ENCODE peak calls at places on chromosomes 7 and 10, in four cellular contexts. C is ovary, L is GM12878, N is HL-60. Y is an unnamed sample. For H3K27me3, the result is how much of the 10 kb centered on the place peaks cover.

GRCh38 chr7:16528520-16528919 is 1.9 kb downstream of the LRRC72 start:
- DNase-seq in C (no peak), L (no peak), N (no peak), Y (no peak)

GRCh38 chr10:102135956-102136526 is 3.2 kb downstream of the PPRC1 start:
- DNase-seq in C (no peak), L (no peak), N (peak), Y (no peak)

GRCh38 chr7:39073432-39073831 is 95.7 kb downstream of the POU6F2 start:
- DNase-seq in C (no peak), L (no peak), N (no peak), Y (no peak)

GRCh38 chr10:71581376-71581775 is 138.2 kb downstream of the C10orf105 start:
- DNase-seq in C (no peak), L (no peak), N (no peak), Y (no peak)

GRCh38 chr7:45524373-45524913 is 49.7 kb upstream of the ADCY1 start:
- DNase-seq in C (no peak), L (no peak), N (no peak), Y (no peak)

GRCh38 chr10:61958793-61959192 is 57.3 kb downstream of the ARID5B start:
- DNase-seq in C (no peak), L (no peak), N (no peak), Y (no peak)

GRCh38 chr7:158704524-158705233 is at the start of gene NCAPG2:
- DNase-seq in C (peak), L (peak), N (peak), Y (peak)

GRCh38 chr10:86603256-86603655 is 51.1 kb upstream of the OPN4 start:
- DNase-seq in C (no peak), L (no peak), N (no peak), Y (no peak)

GRCh38 chr7:21972397-21972784 is 26.7 kb upstream of the CDCA7L start:
- DNase-seq in C (no peak), L (no peak), N (no peak), Y (no peak)

GRCh38 chr10:50576245-50576815 is 47.4 kb downstream of the SGMS1 start:
- DNase-seq in C (no peak), L (no peak), N (no peak), Y (no peak)

GRCh38 chr7:157474685-157475084 is 137.9 kb downstream of the DNAJB6 start:
- DNase-seq in C (no peak), L (no peak), N (no peak), Y (no peak)

GRCh38 chr10:127155221-127155620 is 41.2 kb downstream of the INSYN2A start:
- DNase-seq in C (no peak), L (no peak), N (no peak), Y (no peak)

GRCh38 chr10:8050561-8051108 is 3.9 kb upstream of the GATA3 start:
- DNase-seq in C (no peak), L (no peak), N (no peak), Y (peak)

GRCh38 chr10:79333513-79333912 is 13.8 kb upstream of the PPIF start:
- DNase-seq in C (no peak), L (no peak), N (no peak), Y (no peak)

GRCh38 chr10:131427253-131427652 is 115.7 kb upstream of the TCERG1L start:
- DNase-seq in C (no peak), L (no peak), N (no peak), Y (no peak)

GRCh38 chr7:5248201-5248885 is 34.4 kb upstream of the SLC29A4 start:
- DNase-seq in C (peak), L (no peak), N (no peak), Y (no peak)

GRCh38 chr10:70584941-70585544 is 17.5 kb downstream of the PRF1 start:
- DNase-seq in C (no peak), L (no peak), N (no peak), Y (no peak)

GRCh38 chr10:96831867-96832720 is at the start of gene LCOR:
- DNase-seq in C (peak), L (no peak), N (peak), Y (peak)
- TF ChIP-seq CTCF in C (peak), L (no peak), N (no peak), Y (no peak)

DNA sequence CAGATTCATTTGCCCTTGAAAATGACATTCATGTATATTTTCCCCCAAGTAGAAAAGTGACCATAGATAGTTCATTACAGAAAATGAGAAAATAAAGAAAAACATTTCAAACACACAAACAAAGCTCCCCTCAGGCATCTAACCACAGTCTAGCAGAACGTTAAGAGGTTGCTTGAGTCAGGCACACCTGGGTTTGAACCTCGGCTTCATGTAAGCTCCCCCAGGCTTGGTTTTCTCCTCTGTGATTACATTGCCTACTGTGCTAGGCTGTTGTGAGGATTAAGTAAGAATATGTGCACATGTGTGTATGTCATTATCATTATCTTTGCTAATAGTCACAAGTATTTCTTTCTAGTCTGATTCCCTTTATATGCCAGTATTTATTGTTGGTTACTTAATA is 9.1 kb downstream of the DNTT start:
- DNase-seq in C (no peak), L (no peak), N (no peak), Y (no peak)
- H3K27me3 ChIP-seq in C (under half), L (under half), N (under half), Y (under half)

GRCh38 chr7:23529262-23529859 is 2.4 kb downstream of the TRA2A start:
- DNase-seq in C (no peak), L (no peak), N (no peak), Y (no peak)
- H3K4me3 ChIP-seq in C (no peak), L (peak), N (peak), Y (peak)

GRCh38 chr10:122291739-122292138 is 20.6 kb downstream of the BTBD16 start:
- DNase-seq in C (no peak), L (no peak), N (no peak), Y (no peak)
- TF ChIP-seq CTCF in C (no peak), L (no peak), N (no peak), Y (no peak)

GRCh38 chr10:123135415-123136141 is at the start of gene HMX3:
- DNase-seq in C (no peak), L (no peak), N (no peak), Y (peak)
- H3K27me3 ChIP-seq in C (under half), L (under half), N (half or more), Y (under half)

DNA sequence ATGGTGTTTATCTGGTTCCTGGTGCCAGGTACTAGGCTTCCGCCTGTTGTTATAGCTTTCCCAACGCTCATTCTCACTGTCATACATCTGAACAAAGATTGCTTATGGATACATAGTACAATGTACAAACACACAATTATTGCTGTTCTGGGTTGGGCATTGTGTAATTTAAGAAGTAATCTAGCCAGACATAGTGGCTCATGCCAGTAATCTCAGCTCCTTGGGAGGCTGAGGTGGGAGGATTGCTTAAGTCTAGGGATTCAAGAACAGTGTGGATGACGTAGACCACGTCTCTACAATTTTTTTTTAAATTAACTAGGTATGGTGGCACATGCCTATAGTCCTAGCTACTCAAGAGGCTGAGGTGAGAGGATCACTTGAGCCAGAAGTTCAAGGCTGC is 9.3 kb upstream of the CROT start:
- DNase-seq in C (no peak), L (no peak), N (no peak), Y (no peak)
- H3K4me3 ChIP-seq in C (no peak), L (no peak), N (no peak), Y (no peak)

GRCh38 chr10:129863231-129863663 is 100.8 kb downstream of the EBF3 start:
- DNase-seq in C (no peak), L (no peak), N (no peak), Y (no peak)
- TF ChIP-seq CTCF in C (no peak), L (no peak), N (no peak), Y (no peak)

DNA sequence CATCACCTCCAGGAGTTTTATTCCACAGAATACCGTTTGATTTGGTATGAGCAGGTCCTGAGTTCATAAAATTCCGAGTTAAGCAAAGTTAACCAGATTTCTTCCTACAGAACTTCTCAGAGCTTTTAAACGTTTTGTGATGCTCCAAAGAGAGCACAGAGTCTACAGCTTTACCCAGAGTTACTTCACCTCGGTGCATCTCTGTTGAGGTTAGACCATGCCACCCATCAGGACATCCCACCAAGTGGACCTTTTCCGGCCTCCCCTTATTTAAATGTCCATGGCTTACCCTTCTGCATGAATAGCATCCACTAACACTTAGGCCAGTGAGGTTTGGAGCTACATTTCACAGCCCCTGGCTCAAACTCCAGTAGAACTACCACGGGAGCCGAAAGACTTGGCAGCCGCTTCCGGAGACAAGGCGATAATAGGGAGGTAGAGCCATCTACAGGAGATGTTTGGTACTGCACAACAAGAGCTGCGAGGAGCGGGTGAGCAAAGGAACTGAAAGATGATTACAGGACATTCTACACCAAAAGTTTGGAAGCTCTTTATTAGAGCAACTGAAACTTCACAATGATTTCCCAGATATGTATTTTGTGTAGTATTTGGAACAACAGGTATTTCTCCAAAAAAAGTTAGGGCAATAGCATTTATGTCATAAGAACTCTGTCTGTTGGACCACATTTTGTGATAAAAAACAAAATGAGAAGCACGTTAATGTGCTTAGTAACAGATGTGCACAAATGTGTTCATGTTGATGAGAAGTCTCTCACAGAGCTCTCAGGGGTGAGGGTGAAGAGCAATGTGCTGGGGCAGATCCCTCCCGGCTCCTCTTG is 174.7 kb downstream of the HERPUD2 start:
- DNase-seq in C (peak), L (peak), N (no peak), Y (no peak)
- H3K27me3 ChIP-seq in C (under half), L (under half), N (under half), Y (under half)

DNA sequence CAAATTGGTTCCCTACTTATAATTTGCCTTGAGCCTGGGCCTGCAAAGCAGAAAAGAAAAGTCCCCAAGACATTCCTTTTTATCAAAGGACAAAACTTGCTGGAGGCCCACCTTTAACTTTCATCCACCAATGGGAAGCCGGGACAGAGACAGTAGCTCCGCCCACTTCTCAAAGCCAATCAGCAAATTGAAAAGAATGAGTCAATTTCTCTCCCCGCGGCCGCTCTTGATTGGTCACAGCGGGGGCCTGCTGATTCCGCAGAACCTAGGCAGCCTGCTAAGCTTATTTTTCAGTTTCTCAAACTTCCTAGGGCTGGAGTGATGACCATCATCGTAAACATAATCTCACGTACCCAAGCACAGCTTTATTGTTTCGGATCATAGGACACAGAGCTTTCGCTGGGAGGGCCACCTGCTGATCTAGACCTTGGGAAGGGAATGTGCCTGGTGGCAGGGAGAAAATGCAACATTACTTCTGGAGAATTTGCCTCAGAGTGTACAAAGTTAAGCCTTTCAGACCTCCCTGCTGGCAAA is at the start of gene SLC13A4:
- DNase-seq in C (no peak), L (no peak), N (no peak), Y (no peak)
- H3K4me3 ChIP-seq in C (no peak), L (no peak), N (no peak), Y (no peak)

GRCh38 chr10:69278446-69278963 is at the start of gene HK1:
- DNase-seq in C (no peak), L (no peak), N (no peak), Y (no peak)
- TF ChIP-seq CTCF in C (no peak), L (no peak), N (no peak), Y (no peak)

Y was measured in GM06990.